ENCODE peak calls at places on chromosomes 11 and 22, in four cellular contexts. U is PC-9, J is tibial nerve, W is uterus. I is an unnamed sample. For H3K27me3 and H3K4me1, the result is how much of the 10 kb centered on the place peaks cover.

GRCh38 chr22:42324991-42325710 is 54.7 kb upstream of the TCF20 start:
- DNase-seq in U (no peak), J (no peak), W (no peak), I (no peak)

GRCh38 chr11:3181722-3182461 is 16.8 kb upstream of the OSBPL5 start:
- DNase-seq in U (no peak), J (no peak), W (no peak), I (no peak)

GRCh38 chr11:112810951-112811350 is 150.3 kb upstream of the NCAM1 start:
- DNase-seq in U (no peak), J (no peak), W (no peak), I (no peak)

GRCh38 chr11:66324626-66325025 is 7.8 kb upstream of the CD248 start:
- DNase-seq in U (no peak), J (no peak), W (no peak), I (no peak)

GRCh38 chr11:63779044-63779443 is 10.5 kb upstream of the ZFTA start:
- DNase-seq in U (no peak), J (no peak), W (no peak), I (no peak)

GRCh38 chr11:118912742-118913410 is 12.8 kb downstream of the BCL9L start:
- DNase-seq in U (peak), J (no peak), W (peak), I (no peak)

GRCh38 chr11:80163011-80163410 is 722.2 kb upstream of the TENM4 start:
- DNase-seq in U (no peak), J (no peak), W (no peak), I (no peak)

GRCh38 chr11:122209619-122210377 is 93.8 kb upstream of the BLID start:
- DNase-seq in U (no peak), J (peak), W (peak), I (no peak)

GRCh38 chr11:37905707-37906417 is 1307.8 kb upstream of the RAG2 start:
- DNase-seq in U (no peak), J (no peak), W (no peak), I (no peak)

GRCh38 chr22:25563757-25564319 is 637 bp upstream of the GRK3 start:
- DNase-seq in U (no peak), J (peak), W (no peak), I (peak)

GRCh38 chr11:124086447-124086846 is 28.8 kb upstream of the VWA5A start:
- DNase-seq in U (no peak), J (no peak), W (no peak), I (no peak)

GRCh38 chr11:111301004-111301839 is 2.9 kb downstream of the POU2AF3 start:
- DNase-seq in U (no peak), J (no peak), W (no peak), I (no peak)

GRCh38 chr11:116073854-116074837 is 569.9 kb upstream of the CADM1 start:
- DNase-seq in U (no peak), J (no peak), W (peak), I (peak)

GRCh38 chr11:69055212-69055586 is 6.5 kb downstream of the TPCN2 start:
- DNase-seq in U (no peak), J (no peak), W (no peak), I (no peak)

GRCh38 chr22:20777420-20778177 is 3.7 kb downstream of the SERPIND1 start:
- DNase-seq in U (peak), J (no peak), W (peak), I (no peak)

GRCh38 chr22:29693671-29694070 is 26.1 kb upstream of the CABP7 start:
- DNase-seq in U (no peak), J (no peak), W (no peak), I (no peak)

GRCh38 chr11:60098508-60098907 is 10.0 kb downstream of the MS4A2 start:
- DNase-seq in U (no peak), J (no peak), W (no peak), I (no peak)

DNA sequence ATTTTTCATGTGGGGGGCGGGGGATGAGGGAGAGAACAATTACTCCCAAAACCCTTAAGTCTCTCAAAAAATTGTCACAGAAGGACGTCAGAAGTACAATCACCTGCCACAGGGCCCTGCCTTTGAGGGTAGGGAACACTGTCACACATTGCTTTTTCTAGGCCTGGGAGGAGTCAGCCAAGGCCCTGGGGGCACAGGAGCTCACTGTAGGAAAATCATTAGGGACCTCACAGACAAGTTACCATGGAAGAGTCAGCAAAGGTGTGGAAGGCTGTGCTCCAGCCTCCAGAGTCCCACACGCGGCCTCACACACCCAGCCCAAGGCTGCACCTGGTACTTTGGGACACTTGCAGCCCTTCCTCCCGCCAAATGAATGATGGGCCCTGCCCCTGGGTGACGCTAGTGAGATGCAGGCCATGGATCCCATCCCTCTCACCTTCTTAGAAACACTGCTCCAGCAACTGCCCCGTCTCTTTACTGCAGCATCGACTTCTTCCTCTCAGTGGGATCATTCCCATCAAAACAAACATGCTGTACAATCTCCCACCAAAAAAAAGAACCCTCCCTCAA is 3.3 kb downstream of the PLEKHA7 start:
- DNase-seq in U (peak), J (no peak), W (no peak), I (no peak)
- H3K27me3 ChIP-seq in U (under half), J (under half), W (under half), I (under half)

GRCh38 chr11:126742582-126742981 is 258.0 kb downstream of the KIRREL3 start:
- DNase-seq in U (no peak), J (no peak), W (no peak), I (no peak)
- H3K27ac ChIP-seq in U (no peak), J (no peak), W (no peak), I (no peak)

DNA sequence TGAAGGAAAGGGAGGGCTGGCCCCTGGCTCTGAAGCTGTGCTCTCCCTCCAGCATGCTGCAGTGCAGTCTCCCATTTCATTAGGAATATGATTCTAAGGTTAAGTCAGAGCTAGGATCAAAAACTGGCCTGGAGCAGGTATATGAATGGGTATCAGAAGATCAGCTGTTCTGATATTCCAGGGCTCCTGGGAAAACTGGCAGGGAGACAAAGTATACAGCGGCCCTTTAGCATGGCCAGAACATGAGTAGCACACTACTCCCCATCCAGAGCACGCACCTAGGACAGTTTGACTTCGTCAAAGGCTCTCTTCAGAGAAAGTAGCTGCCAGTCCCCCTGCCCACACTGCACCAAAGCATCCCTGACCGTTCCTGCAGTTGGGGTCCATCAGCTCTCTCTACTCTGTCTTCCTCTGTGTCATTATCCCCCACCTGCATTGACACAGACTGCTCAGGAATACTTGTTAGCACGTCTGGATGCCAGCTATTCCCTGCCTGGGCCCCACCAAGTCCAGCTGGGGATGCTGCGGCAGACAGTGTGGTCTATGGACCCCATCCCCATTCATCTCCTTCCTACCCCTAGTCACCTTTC is 4.0 kb upstream of the FCHSD2 start:
- DNase-seq in U (no peak), J (no peak), W (no peak), I (no peak)
- H3K4me1 ChIP-seq in U (under half), J (under half), W (under half), I (half or more)

DNA sequence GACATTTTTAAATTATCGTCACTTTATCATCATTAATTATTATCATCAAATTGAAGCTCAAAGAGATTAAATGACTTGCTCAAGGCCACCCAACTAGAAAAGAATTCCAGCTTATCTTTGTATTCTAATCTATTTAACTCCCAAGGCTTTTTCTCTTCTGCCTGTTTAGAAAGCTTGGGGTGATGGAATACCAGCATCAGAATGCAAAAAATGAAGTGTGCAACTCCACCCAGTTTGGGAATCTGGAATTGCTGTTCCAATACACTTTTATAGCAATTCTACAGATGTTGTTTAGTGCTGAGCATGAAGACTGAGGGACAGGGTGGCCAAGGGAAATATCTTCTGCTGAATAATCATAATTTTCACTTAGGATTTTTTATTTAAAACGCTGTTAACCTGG is 97.2 kb upstream of the FIBIN start:
- DNase-seq in U (no peak), J (no peak), W (no peak), I (no peak)
- H3K27me3 ChIP-seq in U (under half), J (under half), W (under half), I (under half)

DNA sequence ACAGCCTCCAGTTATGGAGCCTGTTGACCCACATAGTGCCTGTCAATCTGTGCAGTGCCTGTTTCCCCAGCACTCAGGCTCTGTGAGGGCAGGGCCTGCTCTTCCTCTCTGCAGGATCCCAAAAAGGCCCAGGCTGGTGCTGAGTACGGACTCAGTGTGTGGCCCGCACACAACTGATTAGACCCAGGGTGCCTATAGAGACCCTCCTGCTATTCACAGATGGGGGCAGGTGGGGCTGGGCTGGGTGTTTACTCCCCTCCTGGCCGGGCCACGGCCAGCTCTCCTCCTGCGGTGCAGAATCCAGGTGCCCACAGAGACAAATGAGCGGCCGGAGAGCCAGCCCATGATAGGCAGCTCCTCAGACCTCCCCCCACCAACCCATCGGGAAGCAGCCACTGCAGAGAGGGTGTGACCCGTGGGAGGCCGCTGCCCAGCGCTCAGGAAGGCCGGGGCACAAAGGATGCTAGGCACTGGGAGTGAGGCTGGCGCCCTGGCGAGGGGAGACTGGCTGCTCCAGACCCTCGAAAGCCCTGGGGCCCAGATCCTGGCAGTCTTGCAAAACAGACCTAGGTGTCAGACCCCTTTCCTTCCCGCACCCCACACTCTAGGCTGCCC is 239.0 kb downstream of the CTTN start:
- DNase-seq in U (no peak), J (no peak), W (no peak), I (no peak)
- H3K27ac ChIP-seq in U (no peak), J (no peak), W (no peak), I (no peak)

DNA sequence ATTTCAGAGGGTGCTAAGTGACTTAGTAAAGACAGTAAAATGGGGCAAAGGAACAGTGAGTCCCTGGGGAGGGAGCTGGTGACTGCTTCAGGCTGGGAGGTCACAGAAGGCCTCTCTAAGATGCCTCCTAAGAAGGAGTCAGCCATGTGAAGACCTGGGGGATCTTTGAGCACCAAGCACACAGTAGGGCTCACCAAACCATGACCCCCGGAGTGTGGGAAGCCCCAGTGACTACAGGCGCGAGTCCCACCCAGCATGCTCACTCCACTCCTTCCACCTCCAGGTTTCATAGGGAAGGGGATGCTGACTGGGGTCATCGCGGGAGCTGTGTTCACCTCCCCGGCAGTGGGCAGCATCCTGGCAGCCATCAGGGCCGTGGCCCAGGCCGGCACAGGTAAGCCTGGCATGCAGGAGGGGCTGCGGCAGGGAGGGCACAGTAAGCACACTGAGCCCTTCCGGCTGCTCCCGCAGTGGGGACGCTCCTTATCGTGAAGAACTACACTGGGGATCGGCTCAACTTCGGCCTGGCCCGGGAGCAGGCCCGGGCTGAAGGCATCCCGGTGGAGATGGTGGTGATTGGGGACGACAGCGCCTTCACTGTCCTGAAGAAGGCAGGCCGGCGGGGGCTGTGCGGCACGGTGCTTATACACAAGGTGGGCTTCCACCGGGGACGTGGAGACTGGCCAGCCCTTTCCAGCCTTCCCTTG is 5.9 kb downstream of the TKFC start:
- DNase-seq in U (no peak), J (no peak), W (no peak), I (no peak)
- H3K4me1 ChIP-seq in U (under half), J (under half), W (under half), I (under half)

DNA sequence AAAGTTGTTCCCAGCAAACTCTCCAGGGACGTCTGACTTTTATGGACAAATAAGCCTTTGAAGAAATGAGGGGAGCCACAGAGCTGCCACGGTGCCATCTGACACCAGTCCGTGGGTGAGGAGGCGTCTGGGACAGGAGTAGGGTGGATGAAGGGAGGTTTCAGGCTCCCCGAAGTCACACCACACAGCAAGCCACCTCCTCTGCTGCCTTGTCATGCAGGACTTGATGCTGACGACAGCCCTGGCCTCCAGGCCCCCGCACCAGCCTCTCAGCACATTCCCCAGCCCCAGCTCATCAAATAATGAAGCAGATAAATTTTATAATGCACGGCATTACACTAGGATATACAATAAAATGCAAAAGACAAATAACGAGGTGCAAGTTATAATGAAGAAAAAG is 156.5 kb downstream of the CEP164 start:
- DNase-seq in U (no peak), J (no peak), W (no peak), I (no peak)
- H3K27me3 ChIP-seq in U (half or more), J (under half), W (under half), I (under half)

GRCh38 chr22:50243704-50244419 is 961 bp downstream of the TUBGCP6 start:
- DNase-seq in U (no peak), J (no peak), W (no peak), I (no peak)

GRCh38 chr22:50244420-50245213 is at the start of gene TUBGCP6:
- DNase-seq in U (peak), J (peak), W (peak), I (peak)

GRCh38 chr22:50238755-50239154 is 6.1 kb downstream of the TUBGCP6 start:
- DNase-seq in U (no peak), J (no peak), W (no peak), I (no peak)

GRCh38 chr22:50245214-50246072 is 620 bp upstream of the TUBGCP6 start:
- DNase-seq in U (peak), J (no peak), W (no peak), I (no peak)

DNA sequence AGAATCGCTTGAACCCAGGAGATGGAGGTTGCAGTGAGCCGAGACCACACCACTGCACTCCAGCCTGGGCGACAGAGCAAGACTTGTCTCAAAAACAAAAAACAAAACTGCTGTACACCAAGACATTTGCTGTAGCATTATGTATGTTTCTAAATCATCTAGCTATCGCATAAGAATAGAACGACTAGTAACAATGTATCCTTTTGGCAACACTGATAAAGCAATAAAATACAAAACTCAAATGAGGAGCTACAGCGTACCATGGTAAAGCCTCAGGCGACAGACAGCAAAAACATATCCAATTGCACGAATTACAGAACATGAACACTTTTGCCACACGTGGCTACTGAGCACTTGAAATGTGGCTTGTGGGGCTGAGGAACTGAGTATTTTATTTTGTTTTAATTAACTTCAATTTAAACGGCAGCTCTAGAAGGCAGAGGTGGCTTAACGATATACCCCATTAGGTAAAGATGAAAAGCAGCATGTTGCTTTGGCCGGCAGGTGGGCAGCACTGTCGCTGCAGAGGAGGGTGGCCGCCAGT is 2.3 kb downstream of the TUBGCP6 start:
- DNase-seq in U (no peak), J (no peak), W (no peak), I (no peak)
- H3K27ac ChIP-seq in U (no peak), J (no peak), W (no peak), I (no peak)

GRCh38 chr22:46578824-46579561 is 41.2 kb upstream of the GRAMD4 start:
- DNase-seq in U (no peak), J (peak), W (no peak), I (peak)
- H3K4me1 ChIP-seq in U (under half), J (half or more), W (under half), I (half or more)